ENCODE peak calls at places on chromosomes 1 and 21, in nine cellular contexts. One of them, this sample, is unnamed. For H3K27me3 and H3K36me3, the result is how much of the 10 kb centered on the place peaks cover.

GRCh38 chr1:184409011-184409410 is 22.2 kb downstream of the C1orf21 start:
- DNase-seq in GM23248: peak
- DNase-seq in NT2/D1: no peak
- DNase-seq in thoracic aorta: no peak
- DNase-seq in CD4-positive, CD25-positive, alpha-beta regulatory T cell: no peak
- DNase-seq in colonic mucosa: no peak
- DNase-seq in psoas muscle: no peak
- DNase-seq in effector memory CD4-positive, alpha-beta T cell: no peak
- DNase-seq in suprapubic skin: no peak
- DNase-seq in this sample: no peak

GRCh38 chr1:94327001-94327685 is 89.8 kb upstream of the ARHGAP29 start:
- DNase-seq in GM23248: peak
- DNase-seq in NT2/D1: peak
- DNase-seq in thoracic aorta: peak
- DNase-seq in CD4-positive, CD25-positive, alpha-beta regulatory T cell: no peak
- DNase-seq in colonic mucosa: peak
- DNase-seq in psoas muscle: peak
- DNase-seq in effector memory CD4-positive, alpha-beta T cell: no peak
- DNase-seq in suprapubic skin: peak
- DNase-seq in this sample: no peak

GRCh38 chr1:84122780-84123382 is 21.2 kb upstream of the PRKACB start:
- DNase-seq in GM23248: peak
- DNase-seq in NT2/D1: peak
- DNase-seq in thoracic aorta: peak
- DNase-seq in CD4-positive, CD25-positive, alpha-beta regulatory T cell: peak
- DNase-seq in colonic mucosa: peak
- DNase-seq in psoas muscle: peak
- DNase-seq in effector memory CD4-positive, alpha-beta T cell: no peak
- DNase-seq in suprapubic skin: no peak
- DNase-seq in this sample: peak

GRCh38 chr21:38646213-38646837 is 148.0 kb upstream of the ERG start:
- DNase-seq in GM23248: peak
- DNase-seq in NT2/D1: no peak
- DNase-seq in thoracic aorta: peak
- DNase-seq in CD4-positive, CD25-positive, alpha-beta regulatory T cell: no peak
- DNase-seq in colonic mucosa: no peak
- DNase-seq in psoas muscle: no peak
- DNase-seq in effector memory CD4-positive, alpha-beta T cell: no peak
- DNase-seq in suprapubic skin: no peak
- DNase-seq in this sample: no peak

GRCh38 chr1:167489581-167490340 is 28.6 kb downstream of the CD247 start:
- DNase-seq in GM23248: no peak
- DNase-seq in NT2/D1: peak
- DNase-seq in thoracic aorta: no peak
- DNase-seq in CD4-positive, CD25-positive, alpha-beta regulatory T cell: peak
- DNase-seq in colonic mucosa: no peak
- DNase-seq in psoas muscle: no peak
- DNase-seq in effector memory CD4-positive, alpha-beta T cell: peak
- DNase-seq in suprapubic skin: no peak
- DNase-seq in this sample: peak

GRCh38 chr1:212247179-212247721 is 38.0 kb upstream of the PPP2R5A start:
- DNase-seq in GM23248: peak
- DNase-seq in NT2/D1: no peak
- DNase-seq in thoracic aorta: no peak
- DNase-seq in CD4-positive, CD25-positive, alpha-beta regulatory T cell: no peak
- DNase-seq in colonic mucosa: no peak
- DNase-seq in psoas muscle: no peak
- DNase-seq in effector memory CD4-positive, alpha-beta T cell: no peak
- DNase-seq in suprapubic skin: no peak
- DNase-seq in this sample: no peak

GRCh38 chr1:183349201-183349711 is 68.9 kb downstream of the NMNAT2 start:
- DNase-seq in GM23248: peak
- DNase-seq in NT2/D1: peak
- DNase-seq in thoracic aorta: no peak
- DNase-seq in CD4-positive, CD25-positive, alpha-beta regulatory T cell: no peak
- DNase-seq in colonic mucosa: no peak
- DNase-seq in psoas muscle: no peak
- DNase-seq in effector memory CD4-positive, alpha-beta T cell: no peak
- DNase-seq in suprapubic skin: no peak
- DNase-seq in this sample: no peak

GRCh38 chr1:44261475-44261853 is 48.2 kb downstream of the DMAP1 start:
- DNase-seq in GM23248: no peak
- DNase-seq in NT2/D1: peak
- DNase-seq in thoracic aorta: no peak
- DNase-seq in CD4-positive, CD25-positive, alpha-beta regulatory T cell: no peak
- DNase-seq in colonic mucosa: no peak
- DNase-seq in psoas muscle: no peak
- DNase-seq in effector memory CD4-positive, alpha-beta T cell: no peak
- DNase-seq in suprapubic skin: no peak
- DNase-seq in this sample: no peak

GRCh38 chr1:1630965-1631792 is 794 bp upstream of the MMP23B start:
- DNase-seq in GM23248: peak
- DNase-seq in NT2/D1: no peak
- DNase-seq in thoracic aorta: no peak
- DNase-seq in CD4-positive, CD25-positive, alpha-beta regulatory T cell: peak
- DNase-seq in colonic mucosa: peak
- DNase-seq in psoas muscle: peak
- DNase-seq in effector memory CD4-positive, alpha-beta T cell: no peak
- DNase-seq in suprapubic skin: peak
- DNase-seq in this sample: peak

GRCh38 chr1:2113620-2114135 is 63.5 kb downstream of the PRKCZ start:
- DNase-seq in GM23248: no peak
- DNase-seq in NT2/D1: no peak
- DNase-seq in thoracic aorta: no peak
- DNase-seq in CD4-positive, CD25-positive, alpha-beta regulatory T cell: no peak
- DNase-seq in colonic mucosa: no peak
- DNase-seq in psoas muscle: peak
- DNase-seq in effector memory CD4-positive, alpha-beta T cell: no peak
- DNase-seq in suprapubic skin: no peak
- DNase-seq in this sample: no peak

GRCh38 chr1:236608930-236609726 is 4.8 kb upstream of the HEATR1 start:
- DNase-seq in GM23248: peak
- DNase-seq in NT2/D1: peak
- DNase-seq in thoracic aorta: no peak
- DNase-seq in CD4-positive, CD25-positive, alpha-beta regulatory T cell: no peak
- DNase-seq in colonic mucosa: peak
- DNase-seq in psoas muscle: peak
- DNase-seq in effector memory CD4-positive, alpha-beta T cell: no peak
- DNase-seq in suprapubic skin: no peak
- DNase-seq in this sample: no peak

DNA sequence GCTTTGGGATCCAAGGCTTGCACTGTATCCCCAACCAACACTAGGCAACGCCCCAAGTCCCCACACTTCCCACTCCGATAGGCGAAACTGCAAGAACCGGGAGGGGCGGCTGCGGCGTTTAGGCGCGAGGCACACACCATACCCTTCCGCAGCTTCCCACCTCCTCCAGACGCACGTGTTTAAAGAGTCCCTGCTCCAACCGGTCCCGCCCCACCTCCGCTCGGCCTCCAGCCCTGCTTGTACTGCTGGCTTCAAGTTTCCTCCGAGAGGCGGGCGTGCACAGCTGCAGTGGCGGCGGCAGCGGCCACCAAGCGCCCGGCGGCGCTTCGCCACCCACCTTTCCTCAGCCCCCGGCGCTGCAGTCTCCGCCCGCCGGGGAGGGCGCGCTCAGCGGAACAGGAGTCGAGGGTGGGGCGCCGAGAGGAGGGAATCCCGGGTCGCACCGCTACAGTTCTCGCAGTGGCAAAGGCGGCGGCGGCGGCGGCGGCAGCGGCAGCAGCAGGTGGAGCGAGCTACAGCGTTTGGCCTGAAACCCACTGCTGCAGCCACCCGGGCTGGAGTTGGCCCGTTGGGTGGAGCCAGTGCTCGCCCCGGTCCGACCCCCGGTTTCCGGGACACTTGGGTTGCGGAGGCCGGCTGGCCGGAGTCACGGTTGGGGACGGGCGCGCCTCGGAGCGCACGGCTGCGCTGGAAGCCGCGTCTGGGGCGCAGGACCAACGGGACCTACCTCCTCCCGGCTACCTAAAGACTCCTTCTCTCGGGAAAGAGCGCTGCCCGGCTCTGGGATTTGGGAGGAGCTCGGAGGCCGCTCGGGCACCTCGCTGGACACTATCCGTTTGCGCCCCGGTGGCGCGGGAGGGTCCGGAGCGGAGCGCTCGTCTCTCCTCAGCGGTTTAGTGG is at the start of gene CNIH3:
- DNase-seq in GM23248: peak
- DNase-seq in NT2/D1: peak
- DNase-seq in thoracic aorta: no peak
- DNase-seq in CD4-positive, CD25-positive, alpha-beta regulatory T cell: peak
- DNase-seq in colonic mucosa: no peak
- DNase-seq in psoas muscle: peak
- DNase-seq in effector memory CD4-positive, alpha-beta T cell: peak
- DNase-seq in suprapubic skin: no peak
- DNase-seq in this sample: peak
- H3K4me3 ChIP-seq in GM23248: peak
- H3K4me3 ChIP-seq in NT2/D1: peak
- H3K4me3 ChIP-seq in thoracic aorta: peak
- H3K4me3 ChIP-seq in CD4-positive, CD25-positive, alpha-beta regulatory T cell: peak
- H3K4me3 ChIP-seq in colonic mucosa: peak
- H3K4me3 ChIP-seq in psoas muscle: peak
- H3K4me3 ChIP-seq in effector memory CD4-positive, alpha-beta T cell: peak
- H3K4me3 ChIP-seq in suprapubic skin: peak
- H3K4me3 ChIP-seq in this sample: peak

GRCh38 chr1:147591993-147592392 is 50.7 kb downstream of the BCL9 start:
- DNase-seq in GM23248: no peak
- DNase-seq in NT2/D1: no peak
- DNase-seq in thoracic aorta: no peak
- DNase-seq in CD4-positive, CD25-positive, alpha-beta regulatory T cell: no peak
- DNase-seq in colonic mucosa: no peak
- DNase-seq in psoas muscle: no peak
- DNase-seq in effector memory CD4-positive, alpha-beta T cell: no peak
- DNase-seq in suprapubic skin: no peak
- DNase-seq in this sample: no peak
- H3K27me3 ChIP-seq in GM23248: under half
- H3K27me3 ChIP-seq in NT2/D1: under half
- H3K27me3 ChIP-seq in thoracic aorta: under half
- H3K27me3 ChIP-seq in CD4-positive, CD25-positive, alpha-beta regulatory T cell: under half
- H3K27me3 ChIP-seq in colonic mucosa: under half
- H3K27me3 ChIP-seq in psoas muscle: under half
- H3K27me3 ChIP-seq in effector memory CD4-positive, alpha-beta T cell: under half
- H3K27me3 ChIP-seq in suprapubic skin: under half
- H3K27me3 ChIP-seq in this sample: under half

DNA sequence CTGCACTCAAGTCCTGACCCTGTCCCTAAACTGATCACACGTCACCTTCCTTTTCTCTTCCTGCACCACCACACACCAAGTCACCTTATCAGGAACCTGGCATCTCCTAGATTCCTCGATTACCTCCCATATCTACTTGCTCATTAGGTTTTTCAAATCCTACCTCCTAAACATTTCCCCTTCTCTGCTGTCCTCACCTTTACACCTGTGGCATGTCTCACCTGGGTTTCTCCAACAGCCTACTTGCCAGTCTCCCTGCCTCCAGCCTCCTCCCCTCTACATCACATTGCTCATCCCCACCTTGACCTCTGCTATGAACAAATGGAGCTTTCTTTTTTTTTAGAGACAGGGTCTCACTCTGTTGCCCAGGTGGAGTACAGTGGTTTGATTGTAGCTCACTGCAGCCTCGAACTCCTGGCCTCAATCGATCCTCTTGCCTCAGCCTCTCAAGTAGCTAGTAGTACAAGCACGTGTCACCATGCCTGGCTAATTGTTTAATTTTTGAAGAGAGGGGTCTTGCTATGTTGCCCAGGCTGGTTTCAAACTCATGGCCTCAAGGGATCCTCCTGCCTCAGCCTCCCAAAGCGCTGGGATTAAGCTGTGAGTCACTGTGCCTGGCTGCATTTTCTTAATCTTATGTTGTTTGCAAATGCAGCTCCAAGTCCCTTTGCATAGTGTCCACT is 6.4 kb downstream of the IGSF9 start:
- DNase-seq in GM23248: no peak
- DNase-seq in NT2/D1: no peak
- DNase-seq in thoracic aorta: no peak
- DNase-seq in CD4-positive, CD25-positive, alpha-beta regulatory T cell: no peak
- DNase-seq in colonic mucosa: no peak
- DNase-seq in psoas muscle: no peak
- DNase-seq in effector memory CD4-positive, alpha-beta T cell: no peak
- DNase-seq in suprapubic skin: no peak
- DNase-seq in this sample: no peak
- H3K36me3 ChIP-seq in GM23248: under half
- H3K36me3 ChIP-seq in NT2/D1: half or more
- H3K36me3 ChIP-seq in thoracic aorta: under half
- H3K36me3 ChIP-seq in CD4-positive, CD25-positive, alpha-beta regulatory T cell: under half
- H3K36me3 ChIP-seq in colonic mucosa: under half
- H3K36me3 ChIP-seq in psoas muscle: under half
- H3K36me3 ChIP-seq in effector memory CD4-positive, alpha-beta T cell: under half
- H3K36me3 ChIP-seq in suprapubic skin: under half
- H3K36me3 ChIP-seq in this sample: under half

GRCh38 chr1:159911668-159912067 is 11.7 kb upstream of the CFAP45 start:
- DNase-seq in GM23248: no peak
- DNase-seq in NT2/D1: no peak
- DNase-seq in thoracic aorta: no peak
- DNase-seq in CD4-positive, CD25-positive, alpha-beta regulatory T cell: no peak
- DNase-seq in colonic mucosa: no peak
- DNase-seq in psoas muscle: no peak
- DNase-seq in effector memory CD4-positive, alpha-beta T cell: no peak
- DNase-seq in suprapubic skin: no peak
- DNase-seq in this sample: no peak
- H3K4me3 ChIP-seq in GM23248: no peak
- H3K4me3 ChIP-seq in NT2/D1: no peak
- H3K4me3 ChIP-seq in thoracic aorta: no peak
- H3K4me3 ChIP-seq in CD4-positive, CD25-positive, alpha-beta regulatory T cell: peak
- H3K4me3 ChIP-seq in colonic mucosa: no peak
- H3K4me3 ChIP-seq in psoas muscle: no peak
- H3K4me3 ChIP-seq in effector memory CD4-positive, alpha-beta T cell: no peak
- H3K4me3 ChIP-seq in suprapubic skin: no peak
- H3K4me3 ChIP-seq in this sample: no peak

DNA sequence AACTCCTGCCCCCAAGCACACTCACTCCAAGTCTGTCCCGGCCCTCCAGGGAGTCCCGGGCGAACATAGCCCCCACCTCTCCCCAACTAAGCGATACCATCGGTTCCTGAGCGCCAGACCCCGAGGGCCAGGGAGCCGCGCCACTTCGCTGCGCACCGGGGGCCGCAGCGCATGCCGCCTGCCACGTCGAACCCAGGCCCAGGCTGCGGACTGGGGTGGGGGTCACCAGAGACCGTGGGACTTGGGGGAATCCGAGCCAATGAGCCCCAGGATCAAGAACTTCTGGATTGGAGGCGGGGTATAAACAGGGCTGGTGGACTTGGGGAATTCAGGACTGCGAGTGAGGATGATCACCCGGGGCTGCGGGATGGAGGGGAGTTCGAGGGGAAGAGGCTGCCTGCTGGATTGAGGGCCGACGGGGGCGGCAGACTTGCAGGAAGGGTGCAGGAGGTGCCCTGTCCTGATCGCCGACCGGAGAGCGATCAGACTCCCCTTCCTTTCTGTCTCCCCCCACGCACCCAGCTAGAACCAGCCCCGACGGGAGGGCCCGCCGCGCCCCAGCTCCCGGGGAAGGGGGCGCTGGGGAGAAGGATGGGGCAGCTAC is 640 bp downstream of the RSPO1 start:
- DNase-seq in GM23248: no peak
- DNase-seq in NT2/D1: no peak
- DNase-seq in thoracic aorta: no peak
- DNase-seq in CD4-positive, CD25-positive, alpha-beta regulatory T cell: no peak
- DNase-seq in colonic mucosa: no peak
- DNase-seq in psoas muscle: no peak
- DNase-seq in effector memory CD4-positive, alpha-beta T cell: no peak
- DNase-seq in suprapubic skin: no peak
- DNase-seq in this sample: no peak
- H3K27me3 ChIP-seq in GM23248: half or more
- H3K27me3 ChIP-seq in NT2/D1: half or more
- H3K27me3 ChIP-seq in thoracic aorta: under half
- H3K27me3 ChIP-seq in CD4-positive, CD25-positive, alpha-beta regulatory T cell: under half
- H3K27me3 ChIP-seq in colonic mucosa: half or more
- H3K27me3 ChIP-seq in psoas muscle: under half
- H3K27me3 ChIP-seq in effector memory CD4-positive, alpha-beta T cell: under half
- H3K27me3 ChIP-seq in suprapubic skin: half or more
- H3K27me3 ChIP-seq in this sample: half or more

GRCh38 chr21:37237764-37238163 is 29.4 kb downstream of the VPS26C start:
- DNase-seq in GM23248: no peak
- DNase-seq in NT2/D1: no peak
- DNase-seq in thoracic aorta: no peak
- DNase-seq in CD4-positive, CD25-positive, alpha-beta regulatory T cell: peak
- DNase-seq in colonic mucosa: no peak
- DNase-seq in psoas muscle: no peak
- DNase-seq in effector memory CD4-positive, alpha-beta T cell: no peak
- DNase-seq in suprapubic skin: no peak
- DNase-seq in this sample: no peak
- H3K36me3 ChIP-seq in GM23248: under half
- H3K36me3 ChIP-seq in NT2/D1: under half
- H3K36me3 ChIP-seq in thoracic aorta: under half
- H3K36me3 ChIP-seq in CD4-positive, CD25-positive, alpha-beta regulatory T cell: half or more
- H3K36me3 ChIP-seq in colonic mucosa: under half
- H3K36me3 ChIP-seq in psoas muscle: under half
- H3K36me3 ChIP-seq in effector memory CD4-positive, alpha-beta T cell: half or more
- H3K36me3 ChIP-seq in suprapubic skin: half or more
- H3K36me3 ChIP-seq in this sample: under half

This sample was measured in CD8-positive, alpha-beta memory T cell.